ENCODE peak calls at places on chromosomes 2 and 18, in six cellular contexts. One of them, this sample, is unnamed.

GRCh38 chr2:61090386-61090921 is 24.8 kb downstream of the SANBR start:
- DNase-seq in neural progenitor cell: no peak
- DNase-seq in brain microvascular endothelial cell: peak
- DNase-seq in pancreas: no peak
- DNase-seq in stomach: no peak
- DNase-seq in sigmoid colon: no peak
- DNase-seq in this sample: no peak

GRCh38 chr2:86027913-86028762 is 77.5 kb downstream of the POLR1A start:
- DNase-seq in stomach: no peak
- DNase-seq in brain microvascular endothelial cell: no peak
- DNase-seq in sigmoid colon: no peak
- DNase-seq in pancreas: no peak
- DNase-seq in neural progenitor cell: no peak
- DNase-seq in this sample: no peak

GRCh38 chr2:143553261-143553660 is 424.0 kb downstream of the ARHGAP15 start:
- DNase-seq in pancreas: no peak
- DNase-seq in brain microvascular endothelial cell: no peak
- DNase-seq in neural progenitor cell: no peak
- DNase-seq in sigmoid colon: no peak
- DNase-seq in stomach: no peak
- DNase-seq in this sample: no peak

GRCh38 chr2:110725370-110725769 is 7.0 kb upstream of the ACOXL start:
- DNase-seq in brain microvascular endothelial cell: no peak
- DNase-seq in neural progenitor cell: no peak
- DNase-seq in sigmoid colon: no peak
- DNase-seq in pancreas: no peak
- DNase-seq in stomach: no peak
- DNase-seq in this sample: no peak

GRCh38 chr2:151979694-151980093 is 119.2 kb downstream of the CACNB4 start:
- DNase-seq in brain microvascular endothelial cell: no peak
- DNase-seq in sigmoid colon: no peak
- DNase-seq in pancreas: no peak
- DNase-seq in neural progenitor cell: no peak
- DNase-seq in stomach: no peak
- DNase-seq in this sample: no peak

GRCh38 chr2:175929850-175930249 is 72.2 kb downstream of the LNPK start:
- DNase-seq in sigmoid colon: no peak
- DNase-seq in pancreas: no peak
- DNase-seq in stomach: no peak
- DNase-seq in neural progenitor cell: no peak
- DNase-seq in brain microvascular endothelial cell: peak
- DNase-seq in this sample: no peak

GRCh38 chr2:214731008-214731407 is 78.5 kb downstream of the BARD1 start:
- DNase-seq in brain microvascular endothelial cell: peak
- DNase-seq in stomach: no peak
- DNase-seq in sigmoid colon: no peak
- DNase-seq in pancreas: no peak
- DNase-seq in neural progenitor cell: no peak
- DNase-seq in this sample: no peak

GRCh38 chr2:212683346-212683745 is 144.7 kb upstream of the ERBB4 start:
- DNase-seq in sigmoid colon: no peak
- DNase-seq in pancreas: no peak
- DNase-seq in stomach: no peak
- DNase-seq in brain microvascular endothelial cell: peak
- DNase-seq in neural progenitor cell: no peak
- DNase-seq in this sample: no peak

GRCh38 chr2:152019732-152020131 is 79.1 kb downstream of the CACNB4 start:
- DNase-seq in stomach: no peak
- DNase-seq in brain microvascular endothelial cell: no peak
- DNase-seq in pancreas: no peak
- DNase-seq in sigmoid colon: no peak
- DNase-seq in neural progenitor cell: no peak
- DNase-seq in this sample: no peak

GRCh38 chr18:75280427-75281280 is 70.1 kb downstream of the TSHZ1 start:
- DNase-seq in stomach: no peak
- DNase-seq in pancreas: no peak
- DNase-seq in neural progenitor cell: no peak
- DNase-seq in sigmoid colon: no peak
- DNase-seq in brain microvascular endothelial cell: no peak
- DNase-seq in this sample: no peak

GRCh38 chr2:48711343-48711742 is 44.2 kb downstream of the LHCGR start:
- DNase-seq in brain microvascular endothelial cell: no peak
- DNase-seq in sigmoid colon: no peak
- DNase-seq in stomach: no peak
- DNase-seq in neural progenitor cell: no peak
- DNase-seq in pancreas: no peak
- DNase-seq in this sample: no peak

GRCh38 chr2:121650554-121650930 is 1.3 kb upstream of the CLASP1 start:
- DNase-seq in brain microvascular endothelial cell: peak
- DNase-seq in pancreas: no peak
- DNase-seq in stomach: no peak
- DNase-seq in sigmoid colon: no peak
- DNase-seq in neural progenitor cell: peak
- DNase-seq in this sample: no peak

GRCh38 chr18:36376361-36376760 is 78.8 kb downstream of the FHOD3 start:
- DNase-seq in pancreas: no peak
- DNase-seq in brain microvascular endothelial cell: peak
- DNase-seq in stomach: no peak
- DNase-seq in sigmoid colon: no peak
- DNase-seq in neural progenitor cell: no peak
- DNase-seq in this sample: no peak

GRCh38 chr2:239767016-239767905 is 257.9 kb downstream of the NDUFA10 start:
- DNase-seq in pancreas: no peak
- DNase-seq in brain microvascular endothelial cell: no peak
- DNase-seq in stomach: no peak
- DNase-seq in neural progenitor cell: no peak
- DNase-seq in sigmoid colon: peak
- DNase-seq in this sample: no peak

GRCh38 chr2:237500681-237501424 is 13.8 kb downstream of the MLPH start:
- DNase-seq in stomach: no peak
- DNase-seq in pancreas: no peak
- DNase-seq in sigmoid colon: no peak
- DNase-seq in neural progenitor cell: no peak
- DNase-seq in brain microvascular endothelial cell: peak
- DNase-seq in this sample: no peak

GRCh38 chr18:59769105-59769865 is 72.1 kb upstream of the CCBE1 start:
- DNase-seq in stomach: no peak
- DNase-seq in pancreas: no peak
- DNase-seq in sigmoid colon: no peak
- DNase-seq in neural progenitor cell: no peak
- DNase-seq in brain microvascular endothelial cell: no peak
- DNase-seq in this sample: no peak

GRCh38 chr18:74633652-74634352 is 36.1 kb downstream of the ZNF407 start:
- DNase-seq in brain microvascular endothelial cell: no peak
- DNase-seq in pancreas: no peak
- DNase-seq in neural progenitor cell: no peak
- DNase-seq in stomach: no peak
- DNase-seq in sigmoid colon: no peak
- DNase-seq in this sample: no peak

GRCh38 chr2:1854747-1855146 is 110.4 kb upstream of the PXDN start:
- DNase-seq in stomach: no peak
- DNase-seq in pancreas: no peak
- DNase-seq in neural progenitor cell: peak
- DNase-seq in sigmoid colon: no peak
- DNase-seq in brain microvascular endothelial cell: peak
- DNase-seq in this sample: no peak

GRCh38 chr2:212282596-212283330 is 255.8 kb downstream of the ERBB4 start:
- DNase-seq in stomach: no peak
- DNase-seq in pancreas: no peak
- DNase-seq in neural progenitor cell: no peak
- DNase-seq in sigmoid colon: no peak
- DNase-seq in brain microvascular endothelial cell: no peak
- DNase-seq in this sample: no peak

GRCh38 chr2:134919360-134920210 is 963 bp downstream of the CCNT2 start:
- DNase-seq in neural progenitor cell: no peak
- DNase-seq in brain microvascular endothelial cell: peak
- DNase-seq in sigmoid colon: peak
- DNase-seq in pancreas: no peak
- DNase-seq in stomach: peak
- DNase-seq in this sample: peak

GRCh38 chr18:53319628-53320027 is 904.8 kb downstream of the MBD2 start:
- DNase-seq in brain microvascular endothelial cell: no peak
- DNase-seq in stomach: no peak
- DNase-seq in neural progenitor cell: no peak
- DNase-seq in pancreas: no peak
- DNase-seq in sigmoid colon: no peak
- DNase-seq in this sample: no peak

GRCh38 chr2:105768961-105769452 is 24.3 kb downstream of the NCK2 start:
- DNase-seq in neural progenitor cell: peak
- DNase-seq in sigmoid colon: no peak
- DNase-seq in brain microvascular endothelial cell: peak
- DNase-seq in stomach: no peak
- DNase-seq in pancreas: no peak
- DNase-seq in this sample: no peak

GRCh38 chr2:52264488-52264887 is 1232.6 kb upstream of the NRXN1 start:
- DNase-seq in stomach: no peak
- DNase-seq in pancreas: no peak
- DNase-seq in neural progenitor cell: peak
- DNase-seq in sigmoid colon: no peak
- DNase-seq in brain microvascular endothelial cell: no peak
- DNase-seq in this sample: no peak

GRCh38 chr2:215907147-215907546 is 106.2 kb downstream of the MREG start:
- DNase-seq in pancreas: no peak
- DNase-seq in stomach: no peak
- DNase-seq in sigmoid colon: no peak
- DNase-seq in neural progenitor cell: no peak
- DNase-seq in brain microvascular endothelial cell: no peak
- DNase-seq in this sample: no peak

GRCh38 chr2:177816740-177817139 is 255.8 kb downstream of the PDE11A start:
- DNase-seq in neural progenitor cell: no peak
- DNase-seq in pancreas: no peak
- DNase-seq in stomach: no peak
- DNase-seq in brain microvascular endothelial cell: no peak
- DNase-seq in sigmoid colon: no peak
- DNase-seq in this sample: no peak

DNA sequence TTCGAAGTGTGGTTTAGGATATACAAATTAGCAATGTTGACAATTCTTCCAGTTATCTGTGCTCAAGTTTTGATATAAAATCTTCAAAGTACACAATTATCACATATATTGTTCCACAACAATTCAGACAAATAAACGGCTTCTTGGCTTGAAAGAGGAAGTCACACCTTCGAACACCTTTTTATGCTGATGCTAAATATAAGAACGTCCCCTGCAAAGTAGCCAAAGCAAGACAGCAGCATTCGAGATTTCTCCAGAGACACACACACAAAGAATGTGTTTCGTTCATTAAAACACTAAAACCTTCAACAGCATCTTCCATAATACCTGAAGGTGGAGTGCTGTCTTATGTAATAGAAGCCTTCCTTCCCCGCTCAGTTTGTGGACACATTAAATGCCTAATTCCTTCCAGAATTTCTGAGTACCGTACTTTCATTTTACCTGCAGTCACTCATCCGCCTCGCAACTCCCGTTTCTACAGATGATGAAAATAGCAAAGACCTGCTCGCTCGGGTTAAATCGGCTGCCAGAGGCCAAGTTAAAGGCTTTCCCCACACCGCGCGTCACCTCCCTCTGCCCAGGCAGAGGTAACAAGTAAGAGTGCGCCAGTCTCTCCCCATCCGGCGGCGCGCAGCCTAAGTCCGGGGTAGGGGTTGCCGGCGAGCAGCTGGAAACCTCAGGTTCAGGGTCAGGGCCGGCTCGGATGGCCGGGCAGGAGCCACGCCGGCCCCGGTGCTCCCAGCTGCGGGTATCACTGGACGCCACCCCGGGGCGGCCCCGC is 847 bp downstream of the SERPINE2 start:
- DNase-seq in stomach: no peak
- DNase-seq in neural progenitor cell: peak
- DNase-seq in brain microvascular endothelial cell: no peak
- DNase-seq in sigmoid colon: no peak
- DNase-seq in pancreas: peak
- DNase-seq in this sample: peak
- TF ChIP-seq CTCF in stomach: no peak
- TF ChIP-seq CTCF in neural progenitor cell: no peak
- TF ChIP-seq CTCF in brain microvascular endothelial cell: no peak
- TF ChIP-seq CTCF in sigmoid colon: no peak
- TF ChIP-seq CTCF in pancreas: no peak
- TF ChIP-seq CTCF in this sample: no peak

GRCh38 chr2:69559696-69560482 is 83.7 kb downstream of the AAK1 start:
- DNase-seq in sigmoid colon: no peak
- DNase-seq in stomach: no peak
- DNase-seq in neural progenitor cell: peak
- DNase-seq in brain microvascular endothelial cell: peak
- DNase-seq in pancreas: no peak
- DNase-seq in this sample: no peak

GRCh38 chr2:69549421-69549820 is 94.1 kb downstream of the AAK1 start:
- DNase-seq in brain microvascular endothelial cell: peak
- DNase-seq in neural progenitor cell: no peak
- DNase-seq in sigmoid colon: no peak
- DNase-seq in pancreas: no peak
- DNase-seq in stomach: no peak
- DNase-seq in this sample: no peak

GRCh38 chr2:69556008-69556407 is 87.5 kb downstream of the AAK1 start:
- DNase-seq in brain microvascular endothelial cell: no peak
- DNase-seq in stomach: no peak
- DNase-seq in neural progenitor cell: no peak
- DNase-seq in pancreas: no peak
- DNase-seq in sigmoid colon: no peak
- DNase-seq in this sample: no peak

GRCh38 chr2:69554981-69555380 is 88.6 kb downstream of the AAK1 start:
- DNase-seq in stomach: no peak
- DNase-seq in brain microvascular endothelial cell: no peak
- DNase-seq in neural progenitor cell: no peak
- DNase-seq in sigmoid colon: no peak
- DNase-seq in pancreas: no peak
- DNase-seq in this sample: no peak

GRCh38 chr2:69554568-69554967 is 89.0 kb downstream of the AAK1 start:
- DNase-seq in pancreas: no peak
- DNase-seq in stomach: no peak
- DNase-seq in sigmoid colon: no peak
- DNase-seq in neural progenitor cell: no peak
- DNase-seq in brain microvascular endothelial cell: no peak
- DNase-seq in this sample: no peak
- H3K4me3 ChIP-seq in pancreas: no peak
- H3K4me3 ChIP-seq in stomach: no peak
- H3K4me3 ChIP-seq in sigmoid colon: no peak
- H3K4me3 ChIP-seq in neural progenitor cell: no peak
- H3K4me3 ChIP-seq in brain microvascular endothelial cell: no peak
- H3K4me3 ChIP-seq in this sample: no peak

GRCh38 chr2:56344771-56345170 is 161.0 kb downstream of the CCDC85A start:
- DNase-seq in brain microvascular endothelial cell: no peak
- DNase-seq in pancreas: no peak
- DNase-seq in sigmoid colon: no peak
- DNase-seq in stomach: no peak
- DNase-seq in neural progenitor cell: no peak
- DNase-seq in this sample: no peak

GRCh38 chr2:56347881-56348280 is 164.1 kb downstream of the CCDC85A start:
- DNase-seq in sigmoid colon: no peak
- DNase-seq in brain microvascular endothelial cell: no peak
- DNase-seq in stomach: no peak
- DNase-seq in neural progenitor cell: no peak
- DNase-seq in pancreas: no peak
- DNase-seq in this sample: no peak

GRCh38 chr2:56348382-56348781 is 164.6 kb downstream of the CCDC85A start:
- DNase-seq in sigmoid colon: no peak
- DNase-seq in pancreas: no peak
- DNase-seq in brain microvascular endothelial cell: no peak
- DNase-seq in stomach: no peak
- DNase-seq in neural progenitor cell: no peak
- DNase-seq in this sample: no peak
- TF ChIP-seq CTCF in sigmoid colon: no peak
- TF ChIP-seq CTCF in pancreas: no peak
- TF ChIP-seq CTCF in brain microvascular endothelial cell: no peak
- TF ChIP-seq CTCF in stomach: no peak
- TF ChIP-seq CTCF in neural progenitor cell: no peak
- TF ChIP-seq CTCF in this sample: no peak

GRCh38 chr2:149023091-149023490 is 15.4 kb upstream of the LYPD6B start:
- DNase-seq in pancreas: no peak
- DNase-seq in brain microvascular endothelial cell: no peak
- DNase-seq in sigmoid colon: no peak
- DNase-seq in stomach: no peak
- DNase-seq in neural progenitor cell: no peak
- DNase-seq in this sample: no peak
- H3K4me3 ChIP-seq in pancreas: no peak
- H3K4me3 ChIP-seq in brain microvascular endothelial cell: no peak
- H3K4me3 ChIP-seq in sigmoid colon: no peak
- H3K4me3 ChIP-seq in stomach: no peak
- H3K4me3 ChIP-seq in neural progenitor cell: no peak
- H3K4me3 ChIP-seq in this sample: no peak